ENCODE peak calls at places on chromosomes 11 and 22, in nine cellular contexts. U is testis, F is neuronal stem cell, W is heart left ventricle, D is MM.1S, V is endothelial cell of umbilical vein, E is sigmoid colon, M is mesenchymal stem cell, Z is stomach. I is an unnamed sample. For H3K4me1, the result is how much of the 10 kb centered on the place peaks cover.

GRCh38 chr11:118238947-118239346 is 13.2 kb downstream of the MPZL3 start:
- DNase-seq in U (no peak), F (no peak), W (no peak), D (no peak), V (no peak), E (no peak), M (no peak), Z (no peak), I (no peak)

GRCh38 chr11:63532799-63533475 is 3.7 kb upstream of the PLAAT4 start:
- DNase-seq in U (no peak), F (no peak), W (no peak), D (no peak), V (no peak), E (no peak), M (no peak), Z (no peak), I (no peak)

GRCh38 chr11:75223954-75224643 is 16.5 kb upstream of the TPBGL start:
- DNase-seq in U (no peak), F (no peak), W (no peak), D (no peak), V (no peak), E (no peak), M (no peak), Z (no peak), I (peak)

GRCh38 chr11:70496591-70497535 is 98.5 kb downstream of the CTTN start:
- DNase-seq in U (no peak), F (no peak), W (no peak), D (no peak), V (no peak), E (peak), M (no peak), Z (no peak), I (no peak)

GRCh38 chr11:32893091-32893946 is 708 bp downstream of the QSER1 start:
- DNase-seq in U (peak), F (peak), W (peak), D (peak), V (peak), E (peak), M (peak), Z (peak), I (peak)

GRCh38 chr22:48493733-48494132 is 1333.9 kb downstream of the BRD1 start:
- DNase-seq in U (no peak), F (no peak), W (no peak), D (no peak), V (no peak), E (peak), M (no peak), Z (no peak), I (no peak)

GRCh38 chr11:44729718-44730117 is 3.0 kb downstream of the TSPAN18 start:
- DNase-seq in U (no peak), F (no peak), W (no peak), D (no peak), V (peak), E (no peak), M (no peak), Z (no peak), I (no peak)

GRCh38 chr11:66070604-66071325 is 693 bp downstream of the PACS1 start:
- DNase-seq in U (peak), F (no peak), W (peak), D (peak), V (peak), E (peak), M (peak), Z (peak), I (no peak)

GRCh38 chr11:35615911-35616900 is 2.1 kb upstream of the FJX1 start:
- DNase-seq in U (peak), F (peak), W (no peak), D (peak), V (peak), E (no peak), M (peak), Z (no peak), I (peak)

GRCh38 chr11:117875397-117876048 is 935 bp downstream of the FXYD6 start:
- DNase-seq in U (peak), F (no peak), W (peak), D (no peak), V (no peak), E (peak), M (peak), Z (no peak), I (no peak)

GRCh38 chr11:125569913-125570621 is 790 bp downstream of the EI24 start:
- DNase-seq in U (no peak), F (no peak), W (no peak), D (peak), V (peak), E (no peak), M (peak), Z (peak), I (peak)

GRCh38 chr11:31757245-31757835 is 53.8 kb downstream of the PAX6 start:
- DNase-seq in U (no peak), F (no peak), W (no peak), D (no peak), V (no peak), E (no peak), M (no peak), Z (no peak), I (no peak)

GRCh38 chr11:60119708-60120107 is 31.2 kb downstream of the MS4A2 start:
- DNase-seq in U (no peak), F (no peak), W (no peak), D (no peak), V (no peak), E (no peak), M (no peak), Z (no peak), I (no peak)

GRCh38 chr11:24755260-24755839 is 258.5 kb downstream of the LUZP2 start:
- DNase-seq in U (no peak), F (no peak), W (no peak), D (no peak), V (no peak), E (no peak), M (no peak), Z (no peak), I (no peak)

GRCh38 chr11:121451982-121452608 is at the start of gene SORL1:
- DNase-seq in U (peak), F (peak), W (peak), D (peak), V (peak), E (peak), M (peak), Z (peak), I (peak)

GRCh38 chr11:124886476-124886875 is 11.2 kb downstream of the ROBO4 start:
- DNase-seq in U (no peak), F (no peak), W (no peak), D (no peak), V (no peak), E (peak), M (no peak), Z (no peak), I (no peak)

GRCh38 chr11:528815-529728 is 6.3 kb downstream of the HRAS start:
- DNase-seq in U (no peak), F (no peak), W (no peak), D (no peak), V (no peak), E (no peak), M (no peak), Z (no peak), I (no peak)

GRCh38 chr22:50302564-50302963 is 4.9 kb downstream of the PLXNB2 start:
- DNase-seq in U (no peak), F (no peak), W (peak), D (no peak), V (no peak), E (no peak), M (no peak), Z (peak), I (no peak)

GRCh38 chr22:38861927-38862326 is 10.1 kb downstream of the CBX6 start:
- DNase-seq in U (no peak), F (no peak), W (no peak), D (no peak), V (no peak), E (no peak), M (no peak), Z (no peak), I (no peak)

GRCh38 chr22:30326704-30327362 is at the start of gene TBC1D10A:
- DNase-seq in U (peak), F (peak), W (peak), D (peak), V (peak), E (peak), M (peak), Z (peak), I (peak)

GRCh38 chr22:30325724-30326703 is 727 bp downstream of the TBC1D10A start:
- DNase-seq in U (peak), F (no peak), W (peak), D (no peak), V (no peak), E (peak), M (peak), Z (peak), I (peak)

GRCh38 chr22:30327864-30328345 is 1.2 kb upstream of the TBC1D10A start:
- DNase-seq in U (no peak), F (no peak), W (no peak), D (no peak), V (no peak), E (no peak), M (peak), Z (no peak), I (peak)

GRCh38 chr22:30324008-30324730 is 2.6 kb downstream of the TBC1D10A start:
- DNase-seq in U (no peak), F (no peak), W (no peak), D (no peak), V (no peak), E (no peak), M (peak), Z (no peak), I (peak)

GRCh38 chr22:30325065-30325720 is 1.5 kb downstream of the TBC1D10A start:
- DNase-seq in U (peak), F (no peak), W (peak), D (no peak), V (no peak), E (peak), M (peak), Z (peak), I (peak)
- H3K4me3 ChIP-seq in U (peak), F (peak), W (peak), D (peak), V (no peak), E (peak), M (peak), Z (peak), I (peak)

DNA sequence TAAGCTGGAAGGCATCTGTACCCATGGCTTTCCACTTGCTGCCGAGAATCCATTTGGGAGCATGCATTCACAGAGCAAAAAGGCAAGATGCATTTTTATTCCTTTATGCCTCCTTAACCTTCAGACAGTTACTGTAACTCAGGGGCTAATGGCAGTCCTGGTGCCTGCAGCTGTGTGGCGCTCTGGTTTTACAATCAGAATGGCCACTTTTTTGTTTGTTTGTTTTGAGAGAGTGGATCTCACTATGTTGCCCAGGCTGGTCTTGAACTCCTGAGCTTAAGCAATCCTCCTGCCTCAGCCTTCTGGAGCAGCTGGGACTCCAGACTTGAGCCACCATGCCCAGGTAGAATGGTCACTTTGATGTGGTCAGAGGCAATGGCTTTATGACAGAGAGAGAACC is 101.8 kb downstream of the NAV2 start:
- DNase-seq in U (no peak), F (no peak), W (no peak), D (no peak), V (no peak), E (no peak), M (no peak), Z (no peak), I (no peak)
- H3K4me1 ChIP-seq in U (under half), F (under half), W (under half), D (under half), V (under half), E (under half), M (under half), Z (under half), I (under half)

GRCh38 chr11:92791886-92792285 is 177.6 kb upstream of the MTNR1B start:
- DNase-seq in U (no peak), F (no peak), W (no peak), D (no peak), V (no peak), E (no peak), M (no peak), Z (no peak), I (no peak)

GRCh38 chr11:92793189-92793588 is 176.3 kb upstream of the MTNR1B start:
- DNase-seq in U (no peak), F (peak), W (no peak), D (no peak), V (no peak), E (no peak), M (no peak), Z (no peak), I (no peak)

GRCh38 chr11:92790376-92790775 is 179.1 kb upstream of the MTNR1B start:
- DNase-seq in U (no peak), F (no peak), W (no peak), D (no peak), V (no peak), E (no peak), M (no peak), Z (no peak), I (no peak)

GRCh38 chr11:92787638-92788037 is 181.8 kb upstream of the MTNR1B start:
- DNase-seq in U (no peak), F (no peak), W (no peak), D (no peak), V (no peak), E (no peak), M (no peak), Z (no peak), I (no peak)

GRCh38 chr11:92789761-92790160 is 179.7 kb upstream of the MTNR1B start:
- DNase-seq in U (no peak), F (no peak), W (no peak), D (no peak), V (no peak), E (no peak), M (no peak), Z (no peak), I (no peak)
- H3K27ac ChIP-seq in U (no peak), F (no peak), W (no peak), D (no peak), V (no peak), E (no peak), M (peak), Z (no peak), I (no peak)

DNA sequence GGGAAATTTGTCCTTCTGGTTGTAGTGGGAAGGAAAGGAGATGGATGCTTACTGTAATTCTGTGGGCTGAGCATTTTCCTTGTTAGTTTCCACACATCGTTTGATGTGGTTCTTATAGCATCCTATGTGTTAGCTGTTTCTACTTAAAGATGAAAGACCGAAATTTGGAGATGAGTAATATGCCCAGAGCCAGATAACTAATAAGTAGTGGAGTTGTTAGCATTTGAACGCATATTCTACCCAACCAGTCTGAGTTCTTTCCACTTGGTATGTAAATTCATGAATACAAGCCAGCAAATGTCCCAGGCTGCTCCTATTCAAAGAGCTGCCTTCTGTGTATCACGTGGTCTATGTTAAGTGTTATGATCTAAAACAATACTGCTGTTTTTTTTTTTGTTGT is 14.6 kb downstream of the SPECC1L start:
- DNase-seq in U (no peak), F (no peak), W (no peak), D (no peak), V (no peak), E (no peak), M (peak), Z (no peak), I (no peak)
- H3K4me3 ChIP-seq in U (no peak), F (no peak), W (no peak), D (no peak), V (no peak), E (no peak), M (no peak), Z (no peak), I (no peak)

GRCh38 chr11:30725645-30726195 is 139.6 kb upstream of the MPPED2 start:
- DNase-seq in U (peak), F (no peak), W (no peak), D (no peak), V (no peak), E (no peak), M (no peak), Z (no peak), I (no peak)

GRCh38 chr11:30724274-30724673 is 138.1 kb upstream of the MPPED2 start:
- DNase-seq in U (no peak), F (no peak), W (no peak), D (no peak), V (no peak), E (no peak), M (no peak), Z (no peak), I (no peak)

GRCh38 chr11:30733748-30734147 is 147.6 kb upstream of the MPPED2 start:
- DNase-seq in U (no peak), F (no peak), W (no peak), D (no peak), V (no peak), E (no peak), M (no peak), Z (no peak), I (no peak)

GRCh38 chr11:30729187-30729713 is 143.1 kb upstream of the MPPED2 start:
- DNase-seq in U (no peak), F (no peak), W (no peak), D (no peak), V (peak), E (no peak), M (no peak), Z (no peak), I (no peak)

DNA sequence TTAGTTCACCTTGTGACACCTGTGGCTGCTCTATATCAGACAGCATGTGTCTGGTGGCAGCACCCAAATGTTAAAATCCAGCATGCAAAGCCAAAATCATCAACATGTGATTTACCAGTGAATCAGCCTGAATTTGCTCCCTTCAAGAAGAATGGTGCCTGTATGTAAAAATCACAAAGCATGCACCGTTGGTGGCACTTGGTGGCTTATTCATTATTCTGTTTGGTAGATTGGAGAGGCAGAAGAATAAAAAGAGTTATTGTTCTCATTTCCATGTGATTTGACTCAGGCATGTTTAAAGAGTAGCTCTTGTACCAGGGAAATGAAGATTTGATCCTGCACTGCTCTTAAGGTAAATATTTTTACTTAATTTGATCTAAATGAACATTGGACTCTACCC is 143.9 kb upstream of the MPPED2 start:
- DNase-seq in U (no peak), F (no peak), W (no peak), D (no peak), V (no peak), E (no peak), M (no peak), Z (no peak), I (no peak)
- H3K4me1 ChIP-seq in U (under half), F (under half), W (under half), D (under half), V (under half), E (under half), M (under half), Z (under half), I (under half)

I was measured in small intestine.